ENCODE peak calls at places on chromosomes 6 and 20, in six cellular contexts. O is GM12892, J is K562, N is H1, X is GM12878, I is SK-N-SH. H is an unnamed sample.

GRCh38 chr20:52150440-52151258 is 40.9 kb downstream of the ZFP64 start:
- DNase-seq in X (peak), O (no peak), J (peak), I (peak), N (no peak), H (no peak)

GRCh38 chr20:29878777-29879442 is 1378.6 kb upstream of the DEFB115 start:
- DNase-seq in X (no peak), I (peak), J (peak), N (no peak), O (no peak), H (no peak)

GRCh38 chr6:111429571-111429970 is 53.4 kb downstream of the REV3L start:
- DNase-seq in X (no peak), I (no peak), J (no peak), O (no peak), N (no peak), H (no peak)

GRCh38 chr20:45998761-45999160 is 9.9 kb upstream of the MMP9 start:
- DNase-seq in N (no peak), O (no peak), X (no peak), J (no peak), I (no peak), H (no peak)

GRCh38 chr6:159102373-159103160 is 57.8 kb upstream of the TAGAP start:
- DNase-seq in N (no peak), O (no peak), I (no peak), J (no peak), X (no peak), H (no peak)

GRCh38 chr6:158605266-158605878 is 39.2 kb downstream of the DYNLT1 start:
- DNase-seq in J (peak), N (peak), X (peak), I (peak), O (peak), H (no peak)

GRCh38 chr6:98657764-98658163 is 176.6 kb upstream of the POU3F2 start:
- DNase-seq in J (peak), N (no peak), I (no peak), O (no peak), X (no peak), H (no peak)

GRCh38 chr6:100230976-100231316 is 233.8 kb downstream of the SIM1 start:
- DNase-seq in N (no peak), J (no peak), O (no peak), I (no peak), X (no peak), H (no peak)

GRCh38 chr20:17525650-17526049 is 5.5 kb downstream of the BFSP1 start:
- DNase-seq in I (peak), J (peak), X (no peak), N (no peak), O (no peak), H (no peak)

GRCh38 chr6:71383891-71384489 is 95.4 kb downstream of the OGFRL1 start:
- DNase-seq in I (peak), O (no peak), X (no peak), N (no peak), J (peak), H (no peak)

GRCh38 chr6:72624557-72625160 is 2.8 kb downstream of the KCNQ5 start:
- DNase-seq in I (peak), N (no peak), O (no peak), X (peak), J (peak), H (no peak)

GRCh38 chr6:35611235-35611634 is 77.5 kb downstream of the FKBP5 start:
- DNase-seq in O (no peak), X (no peak), J (no peak), I (no peak), N (no peak), H (no peak)

GRCh38 chr20:61806314-61806713 is 259.4 kb downstream of the TAF4 start:
- DNase-seq in X (no peak), I (no peak), O (no peak), J (no peak), N (no peak), H (no peak)
- TF ChIP-seq TAF1 in X (no peak), I (no peak), O (no peak), J (no peak), N (no peak), H (no peak)

GRCh38 chr6:3334579-3334978 is 75.8 kb downstream of the PSMG4 start:
- DNase-seq in N (no peak), J (no peak), O (no peak), X (no peak), I (peak), H (no peak)
- TF ChIP-seq TAF1 in N (no peak), J (no peak), O (no peak), X (no peak), I (no peak), H (no peak)

GRCh38 chr6:1872649-1873131 is 263.0 kb downstream of the FOXC1 start:
- DNase-seq in X (no peak), N (no peak), J (no peak), O (no peak), I (peak), H (no peak)

GRCh38 chr6:1870267-1870666 is 260.6 kb downstream of the FOXC1 start:
- DNase-seq in I (no peak), J (no peak), O (no peak), N (no peak), X (no peak), H (no peak)

GRCh38 chr6:1873781-1874180 is 264.1 kb downstream of the FOXC1 start:
- DNase-seq in I (no peak), N (no peak), J (no peak), X (no peak), O (no peak), H (no peak)

GRCh38 chr6:1870902-1871301 is 261.2 kb downstream of the FOXC1 start:
- DNase-seq in J (no peak), N (no peak), I (no peak), X (no peak), O (no peak), H (no peak)

GRCh38 chr6:1871936-1872335 is 262.2 kb downstream of the FOXC1 start:
- DNase-seq in X (no peak), J (no peak), O (no peak), N (no peak), I (peak), H (no peak)
- TF ChIP-seq TAF1 in X (no peak), J (no peak), O (no peak), N (no peak), I (no peak), H (no peak)

GRCh38 chr20:57157106-57157691 is 109.2 kb downstream of the BMP7 start:
- DNase-seq in I (no peak), X (no peak), O (no peak), N (no peak), J (no peak), H (no peak)

GRCh38 chr20:57159945-57160610 is 106.4 kb downstream of the BMP7 start:
- DNase-seq in O (no peak), N (no peak), I (no peak), X (no peak), J (no peak), H (no peak)

GRCh38 chr20:57160985-57161384 is 105.5 kb downstream of the BMP7 start:
- DNase-seq in J (no peak), X (no peak), O (no peak), N (no peak), I (no peak), H (no peak)

GRCh38 chr20:57158474-57158873 is 108.0 kb downstream of the BMP7 start:
- DNase-seq in N (no peak), I (no peak), X (no peak), O (no peak), J (no peak), H (no peak)

DNA sequence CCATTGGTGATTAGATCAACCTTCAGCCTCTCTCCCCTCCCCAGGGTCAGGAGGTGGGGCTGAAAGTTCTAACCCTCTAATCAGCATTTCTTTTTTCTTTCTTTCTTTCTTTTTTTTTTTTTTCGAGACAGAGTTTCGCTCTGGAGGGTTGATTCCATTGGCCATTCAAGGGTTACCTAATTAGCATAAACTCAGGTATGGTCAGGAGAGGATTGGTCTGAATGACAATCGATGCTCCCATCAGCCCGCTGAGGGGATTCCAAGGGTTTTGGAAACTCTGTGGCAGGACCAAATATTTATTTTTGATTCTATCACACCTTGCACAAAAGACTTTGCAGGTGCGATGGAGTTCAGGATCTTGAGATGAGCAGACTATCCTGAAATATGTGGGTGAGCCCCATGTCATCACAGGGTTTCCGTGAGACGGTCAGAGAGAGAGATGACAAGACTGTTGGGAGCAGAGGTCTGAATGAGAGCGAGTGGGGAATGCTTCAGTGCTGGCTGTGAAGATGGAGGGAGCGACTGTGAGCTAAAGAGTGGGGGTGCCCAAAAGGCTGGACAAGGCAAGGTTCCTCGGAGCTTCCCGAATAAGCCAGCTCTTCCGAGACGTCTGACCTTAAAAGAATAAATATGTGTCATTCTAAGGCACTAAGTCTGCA is 107.1 kb downstream of the BMP7 start:
- DNase-seq in N (no peak), X (no peak), O (no peak), I (no peak), J (no peak), H (no peak)
- TF ChIP-seq TAF1 in N (no peak), X (no peak), O (no peak), I (no peak), J (no peak), H (no peak)

GRCh38 chr6:6277418-6277817 is 43.0 kb downstream of the F13A1 start:
- DNase-seq in O (no peak), N (no peak), X (no peak), I (no peak), J (no peak), H (no peak)
- TF ChIP-seq TAF1 in O (no peak), N (no peak), X (no peak), I (no peak), J (no peak), H (no peak)

DNA sequence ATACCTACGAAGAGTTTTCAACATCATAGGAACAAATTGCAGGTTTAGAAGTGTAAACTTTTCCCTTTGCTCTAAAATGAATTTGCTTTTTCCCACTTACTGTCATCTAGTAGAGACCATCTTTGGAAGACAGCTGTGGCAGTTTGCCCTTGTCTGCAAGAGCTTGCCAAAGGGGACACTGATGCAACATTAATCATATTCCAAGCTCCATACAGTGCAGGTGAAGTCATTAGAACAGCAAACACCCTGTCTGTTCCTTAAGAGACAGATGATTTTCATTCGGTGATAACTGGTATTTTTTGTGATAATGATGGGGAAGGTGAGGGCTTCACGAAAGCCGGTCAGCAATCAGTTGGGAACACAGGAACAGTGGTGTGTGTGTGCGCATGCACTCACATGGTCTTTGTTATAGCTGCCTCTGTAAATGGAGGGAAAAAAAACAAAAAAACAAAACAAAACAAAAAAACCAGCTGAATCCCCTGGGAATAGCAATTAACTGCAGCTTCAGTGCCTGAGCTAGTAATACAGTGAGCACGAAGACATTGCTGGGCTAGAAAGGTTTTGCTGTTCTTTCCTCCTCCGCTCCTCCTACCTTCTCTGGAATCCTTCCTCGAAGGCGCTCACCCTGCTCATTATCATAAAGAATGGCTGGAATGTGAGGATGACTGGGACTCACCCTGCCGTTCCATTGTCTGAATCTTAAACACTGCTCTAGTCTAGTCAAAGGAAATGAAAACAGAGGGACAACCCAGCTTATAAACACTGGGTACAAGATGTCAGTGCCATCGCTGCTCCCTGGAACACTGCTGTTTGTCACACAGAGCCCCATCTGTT is 35.2 kb upstream of the KIF13A start:
- DNase-seq in I (no peak), J (no peak), N (peak), X (no peak), O (no peak), H (no peak)
- TF ChIP-seq TAF1 in I (no peak), J (no peak), N (peak), X (no peak), O (no peak), H (no peak)

GRCh38 chr6:153130515-153131036 is 506 bp downstream of the RGS17 start:
- DNase-seq in I (peak), O (no peak), N (no peak), J (no peak), X (no peak), H (peak)

GRCh38 chr6:153126218-153126617 is 4.9 kb downstream of the RGS17 start:
- DNase-seq in I (no peak), J (no peak), X (no peak), O (no peak), N (no peak), H (no peak)

GRCh38 chr6:153135681-153136080 is 4.6 kb upstream of the RGS17 start:
- DNase-seq in O (no peak), I (no peak), X (no peak), N (no peak), J (no peak), H (no peak)

GRCh38 chr6:153129873-153130514 is 1.1 kb downstream of the RGS17 start:
- DNase-seq in X (no peak), N (no peak), I (peak), O (no peak), J (no peak), H (no peak)

GRCh38 chr6:153131037-153131981 is at the start of gene RGS17:
- DNase-seq in O (peak), X (no peak), J (no peak), I (peak), N (peak), H (peak)
- TF ChIP-seq TAF1 in O (no peak), X (no peak), J (no peak), I (peak), N (peak), H (no peak)

GRCh38 chr6:45563902-45564301 is 186.2 kb upstream of the SUPT3H start:
- DNase-seq in J (no peak), I (no peak), N (no peak), O (no peak), X (no peak), H (no peak)

GRCh38 chr6:45566882-45567281 is 189.1 kb upstream of the SUPT3H start:
- DNase-seq in O (no peak), N (peak), I (no peak), J (no peak), X (no peak), H (no peak)

GRCh38 chr6:45562171-45562570 is 184.4 kb upstream of the SUPT3H start:
- DNase-seq in O (no peak), X (no peak), J (no peak), I (no peak), N (no peak), H (no peak)

GRCh38 chr6:45560421-45560820 is 182.7 kb upstream of the SUPT3H start:
- DNase-seq in N (no peak), O (no peak), I (no peak), J (no peak), X (no peak), H (no peak)

DNA sequence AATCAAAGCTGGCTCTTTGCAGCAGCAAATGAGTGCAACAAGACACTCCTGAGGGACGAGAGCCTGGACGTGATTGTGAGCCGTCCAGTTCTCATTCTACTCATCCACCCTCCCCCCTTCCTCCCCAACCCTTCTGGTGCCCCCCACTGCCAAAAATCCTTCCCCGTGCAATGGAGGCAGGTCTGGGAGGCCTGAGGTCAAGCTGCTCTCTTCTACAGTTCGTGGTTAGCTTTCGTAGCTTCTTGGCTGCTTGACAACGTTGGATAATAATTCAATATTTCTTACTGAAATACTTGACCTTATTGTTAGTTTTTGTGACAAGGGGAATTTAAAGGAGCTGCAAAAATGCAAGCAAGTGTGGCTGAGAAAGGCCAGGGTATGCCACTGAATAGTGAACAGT is 185.4 kb upstream of the SUPT3H start:
- DNase-seq in X (no peak), I (no peak), N (no peak), J (no peak), O (no peak), H (no peak)
- TF ChIP-seq TAF1 in X (no peak), I (no peak), N (no peak), J (no peak), O (no peak), H (no peak)